ENCODE peak calls at places on chromosomes 1 and 21, in seven cellular contexts. One of them, this sample, is unnamed.

GRCh38 chr1:221800831-221801610 is 59.1 kb upstream of the DUSP10 start:
- DNase-seq in HCT116: no peak
- DNase-seq in GM12878: no peak
- DNase-seq in SK-N-SH: no peak
- DNase-seq in K562: no peak
- DNase-seq in H1: no peak
- DNase-seq in HepG2: no peak
- DNase-seq in this sample: no peak

GRCh38 chr1:40232444-40232843 is 15.3 kb upstream of the TMCO2 start:
- DNase-seq in HCT116: no peak
- DNase-seq in GM12878: peak; percentile 94
- DNase-seq in SK-N-SH: no peak
- DNase-seq in K562: peak; percentile 26
- DNase-seq in H1: no peak
- DNase-seq in HepG2: no peak
- DNase-seq in this sample: no peak

GRCh38 chr21:31218830-31219608 is 125.0 kb downstream of the TIAM1 start:
- DNase-seq in HCT116: peak; percentile 22
- DNase-seq in GM12878: no peak
- DNase-seq in SK-N-SH: no peak
- DNase-seq in K562: no peak
- DNase-seq in H1: no peak
- DNase-seq in HepG2: no peak
- DNase-seq in this sample: no peak

GRCh38 chr1:110472546-110472945 is 21.6 kb downstream of the PROK1 start:
- DNase-seq in HCT116: no peak
- DNase-seq in GM12878: no peak
- DNase-seq in SK-N-SH: no peak
- DNase-seq in K562: no peak
- DNase-seq in H1: no peak
- DNase-seq in HepG2: no peak
- DNase-seq in this sample: no peak

GRCh38 chr1:44316231-44316759 is 38.8 kb downstream of the ERI3 start:
- DNase-seq in HCT116: no peak
- DNase-seq in GM12878: peak; percentile 25
- DNase-seq in SK-N-SH: no peak
- DNase-seq in K562: no peak
- DNase-seq in H1: no peak
- DNase-seq in HepG2: no peak
- DNase-seq in this sample: no peak

GRCh38 chr1:87956072-87956471 is 627.4 kb downstream of the LMO4 start:
- DNase-seq in HCT116: peak; percentile 32
- DNase-seq in GM12878: no peak
- DNase-seq in SK-N-SH: peak; percentile 1
- DNase-seq in K562: no peak
- DNase-seq in H1: no peak
- DNase-seq in HepG2: no peak
- DNase-seq in this sample: no peak

GRCh38 chr1:209207701-209208286 is 375.7 kb upstream of the CAMK1G start:
- DNase-seq in HCT116: no peak
- DNase-seq in GM12878: no peak
- DNase-seq in SK-N-SH: peak; percentile 87
- DNase-seq in K562: peak; percentile 41
- DNase-seq in H1: peak; percentile 62
- DNase-seq in HepG2: peak; percentile 24
- DNase-seq in this sample: peak; percentile 65

GRCh38 chr21:36030581-36031189 is 29.6 kb downstream of the SETD4 start:
- DNase-seq in HCT116: no peak
- DNase-seq in GM12878: no peak
- DNase-seq in SK-N-SH: no peak
- DNase-seq in K562: peak; percentile 47
- DNase-seq in H1: no peak
- DNase-seq in HepG2: no peak
- DNase-seq in this sample: no peak

GRCh38 chr1:211356723-211357418 is 30.2 kb downstream of the TRAF5 start:
- DNase-seq in HCT116: no peak
- DNase-seq in GM12878: no peak
- DNase-seq in SK-N-SH: no peak
- DNase-seq in K562: no peak
- DNase-seq in H1: no peak
- DNase-seq in HepG2: no peak
- DNase-seq in this sample: no peak

GRCh38 chr1:13992489-13993285 is 292.7 kb downstream of the PRDM2 start:
- DNase-seq in HCT116: no peak
- DNase-seq in GM12878: no peak
- DNase-seq in SK-N-SH: no peak
- DNase-seq in K562: no peak
- DNase-seq in H1: no peak
- DNase-seq in HepG2: no peak
- DNase-seq in this sample: no peak

GRCh38 chr1:6280761-6281451 is 20.0 kb upstream of the GPR153 start:
- DNase-seq in HCT116: no peak
- DNase-seq in GM12878: no peak
- DNase-seq in SK-N-SH: peak; percentile 69
- DNase-seq in K562: peak; percentile 80
- DNase-seq in H1: no peak
- DNase-seq in HepG2: peak; percentile 54
- DNase-seq in this sample: no peak

GRCh38 chr1:108079550-108079949 is 114.6 kb upstream of the VAV3 start:
- DNase-seq in HCT116: no peak
- DNase-seq in GM12878: no peak
- DNase-seq in SK-N-SH: no peak
- DNase-seq in K562: peak; percentile 84
- DNase-seq in H1: no peak
- DNase-seq in HepG2: no peak
- DNase-seq in this sample: no peak

GRCh38 chr1:79388694-79389361 is 382.3 kb upstream of the ADGRL4 start:
- DNase-seq in HCT116: no peak
- DNase-seq in GM12878: no peak
- DNase-seq in SK-N-SH: no peak
- DNase-seq in K562: no peak
- DNase-seq in H1: no peak
- DNase-seq in HepG2: no peak
- DNase-seq in this sample: no peak

GRCh38 chr1:185080425-185080824 is 35.1 kb downstream of the RNF2 start:
- DNase-seq in HCT116: no peak
- DNase-seq in GM12878: no peak
- DNase-seq in SK-N-SH: no peak
- DNase-seq in K562: no peak
- DNase-seq in H1: no peak
- DNase-seq in HepG2: no peak
- DNase-seq in this sample: no peak

GRCh38 chr21:35398366-35398982 is 349.4 kb upstream of the RUNX1 start:
- DNase-seq in HCT116: no peak
- DNase-seq in GM12878: no peak
- DNase-seq in SK-N-SH: no peak
- DNase-seq in K562: no peak
- DNase-seq in H1: no peak
- DNase-seq in HepG2: no peak
- DNase-seq in this sample: peak; percentile 18

GRCh38 chr1:238642231-238642630 is 744.1 kb upstream of the CHRM3 start:
- DNase-seq in HCT116: no peak
- DNase-seq in GM12878: no peak
- DNase-seq in SK-N-SH: no peak
- DNase-seq in K562: no peak
- DNase-seq in H1: no peak
- DNase-seq in HepG2: no peak
- DNase-seq in this sample: no peak

GRCh38 chr21:42525228-42525604 is 11.6 kb downstream of the SLC37A1 start:
- DNase-seq in HCT116: no peak
- DNase-seq in GM12878: no peak
- DNase-seq in SK-N-SH: no peak
- DNase-seq in K562: no peak
- DNase-seq in H1: no peak
- DNase-seq in HepG2: no peak
- DNase-seq in this sample: no peak

GRCh38 chr1:176609556-176610408 is 146.8 kb downstream of the PAPPA2 start:
- DNase-seq in HCT116: no peak
- DNase-seq in GM12878: no peak
- DNase-seq in SK-N-SH: no peak
- DNase-seq in K562: no peak
- DNase-seq in H1: no peak
- DNase-seq in HepG2: no peak
- DNase-seq in this sample: no peak

GRCh38 chr21:37531402-37532042 is 164.9 kb downstream of the DYRK1A start:
- DNase-seq in HCT116: no peak
- DNase-seq in GM12878: no peak
- DNase-seq in SK-N-SH: no peak
- DNase-seq in K562: no peak
- DNase-seq in H1: no peak
- DNase-seq in HepG2: no peak
- DNase-seq in this sample: no peak

GRCh38 chr1:243507001-243507671 is 251.3 kb downstream of the SDCCAG8 start:
- DNase-seq in HCT116: no peak
- DNase-seq in GM12878: no peak
- DNase-seq in SK-N-SH: no peak
- DNase-seq in K562: no peak
- DNase-seq in H1: no peak
- DNase-seq in HepG2: no peak
- DNase-seq in this sample: no peak

GRCh38 chr1:178283409-178283808 is 189.5 kb downstream of the RASAL2 start:
- DNase-seq in HCT116: no peak
- DNase-seq in GM12878: no peak
- DNase-seq in SK-N-SH: no peak
- DNase-seq in K562: no peak
- DNase-seq in H1: peak; percentile 61
- DNase-seq in HepG2: no peak
- DNase-seq in this sample: no peak
- TF ChIP-seq JUND in HCT116: no peak
- TF ChIP-seq JUND in GM12878: no peak
- TF ChIP-seq JUND in SK-N-SH: no peak
- TF ChIP-seq JUND in K562: no peak
- TF ChIP-seq JUND in H1: peak; percentile 40
- TF ChIP-seq JUND in HepG2: no peak
- TF ChIP-seq JUND in this sample: no peak

DNA sequence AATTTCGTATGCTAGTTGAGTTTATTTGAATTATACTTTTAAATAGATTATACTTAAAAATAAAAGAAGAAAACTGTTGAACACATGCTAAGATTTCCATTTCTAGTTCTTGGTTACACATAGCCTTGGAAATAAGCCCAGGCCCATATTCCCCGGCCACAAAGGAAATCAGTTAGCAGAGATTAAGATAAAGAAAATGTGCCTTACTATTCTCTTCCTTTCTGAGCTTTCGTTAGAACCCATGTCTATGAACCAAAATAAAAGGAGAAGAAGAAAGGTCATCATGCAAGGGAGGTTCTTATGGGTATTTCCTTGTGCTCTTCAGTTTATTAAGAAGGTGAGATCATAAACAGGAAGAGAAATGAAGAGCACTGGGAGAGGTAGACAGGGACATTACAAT is 32.3 kb upstream of the CRP start:
- DNase-seq in HCT116: no peak
- DNase-seq in GM12878: no peak
- DNase-seq in SK-N-SH: no peak
- DNase-seq in K562: no peak
- DNase-seq in H1: no peak
- DNase-seq in HepG2: no peak
- DNase-seq in this sample: no peak
- TF ChIP-seq JUND in HCT116: no peak
- TF ChIP-seq JUND in GM12878: no peak
- TF ChIP-seq JUND in SK-N-SH: no peak
- TF ChIP-seq JUND in K562: no peak
- TF ChIP-seq JUND in H1: no peak
- TF ChIP-seq JUND in HepG2: no peak
- TF ChIP-seq JUND in this sample: no peak

GRCh38 chr1:153880962-153881361 is 41.8 kb downstream of the GATAD2B start:
- DNase-seq in HCT116: no peak
- DNase-seq in GM12878: no peak
- DNase-seq in SK-N-SH: peak; percentile 81
- DNase-seq in K562: peak; percentile 27
- DNase-seq in H1: no peak
- DNase-seq in HepG2: peak; percentile 52
- DNase-seq in this sample: peak; percentile 88
- TF ChIP-seq JUND in HCT116: no peak
- TF ChIP-seq JUND in GM12878: no peak
- TF ChIP-seq JUND in SK-N-SH: no peak
- TF ChIP-seq JUND in K562: no peak
- TF ChIP-seq JUND in H1: no peak
- TF ChIP-seq JUND in HepG2: no peak
- TF ChIP-seq JUND in this sample: no peak

GRCh38 chr1:53957231-53957818 is 11.2 kb downstream of the LRRC42 start:
- DNase-seq in HCT116: peak; percentile 67
- DNase-seq in GM12878: no peak
- DNase-seq in SK-N-SH: no peak
- DNase-seq in K562: no peak
- DNase-seq in H1: no peak
- DNase-seq in HepG2: peak; percentile 80
- DNase-seq in this sample: no peak
- TF ChIP-seq JUND in HCT116: peak; percentile 85
- TF ChIP-seq JUND in GM12878: no peak
- TF ChIP-seq JUND in SK-N-SH: no peak
- TF ChIP-seq JUND in K562: peak; percentile 23
- TF ChIP-seq JUND in H1: no peak
- TF ChIP-seq JUND in HepG2: no peak
- TF ChIP-seq JUND in this sample: no peak

This sample was measured in T47D.